ENCODE peak calls at places on chromosome 21, in six cellular contexts. One of them, this sample, is unnamed.

GRCh38 chr21:37266515-37267221 is 466 bp downstream of the VPS26C start:
- DNase-seq in GM12865: no peak
- DNase-seq in HepG2: peak; percentile 27
- DNase-seq in nephron progenitor cell: peak; percentile 63
- DNase-seq in DND-41: no peak
- DNase-seq in right lobe of liver: peak; percentile 68
- DNase-seq in this sample: no peak

GRCh38 chr21:29718081-29718815 is 221.5 kb downstream of the GRIK1 start:
- DNase-seq in nephron progenitor cell: no peak
- DNase-seq in GM12865: no peak
- DNase-seq in DND-41: no peak
- DNase-seq in right lobe of liver: no peak
- DNase-seq in HepG2: no peak
- DNase-seq in this sample: no peak

GRCh38 chr21:37673801-37674575 is 242.3 kb downstream of the KCNJ6 start:
- DNase-seq in right lobe of liver: no peak
- DNase-seq in nephron progenitor cell: no peak
- DNase-seq in HepG2: no peak
- DNase-seq in DND-41: no peak
- DNase-seq in GM12865: peak; percentile 22
- DNase-seq in this sample: no peak

GRCh38 chr21:41065539-41065938 is 102.4 kb upstream of the BACE2 start:
- DNase-seq in HepG2: no peak
- DNase-seq in right lobe of liver: no peak
- DNase-seq in DND-41: no peak
- DNase-seq in GM12865: no peak
- DNase-seq in nephron progenitor cell: no peak
- DNase-seq in this sample: no peak

GRCh38 chr21:45052960-45053359 is 21.4 kb upstream of the ADARB1 start:
- DNase-seq in right lobe of liver: no peak
- DNase-seq in GM12865: no peak
- DNase-seq in DND-41: no peak
- DNase-seq in nephron progenitor cell: no peak
- DNase-seq in HepG2: no peak
- DNase-seq in this sample: no peak

GRCh38 chr21:46100426-46100825 is 2.5 kb downstream of the COL6A2 start:
- DNase-seq in HepG2: no peak
- DNase-seq in right lobe of liver: no peak
- DNase-seq in GM12865: no peak
- DNase-seq in DND-41: no peak
- DNase-seq in nephron progenitor cell: no peak
- DNase-seq in this sample: no peak

GRCh38 chr21:31537872-31538576 is 121.5 kb upstream of the SOD1 start:
- DNase-seq in DND-41: no peak
- DNase-seq in nephron progenitor cell: no peak
- DNase-seq in GM12865: no peak
- DNase-seq in HepG2: no peak
- DNase-seq in right lobe of liver: no peak
- DNase-seq in this sample: peak; percentile 45

GRCh38 chr21:46323227-46323709 is 402 bp downstream of the C21orf58 start:
- DNase-seq in nephron progenitor cell: no peak
- DNase-seq in HepG2: no peak
- DNase-seq in GM12865: peak; percentile 35
- DNase-seq in right lobe of liver: no peak
- DNase-seq in DND-41: peak; percentile 25
- DNase-seq in this sample: peak; percentile 36

GRCh38 chr21:16363563-16363962 is 633.8 kb downstream of the USP25 start:
- DNase-seq in DND-41: no peak
- DNase-seq in HepG2: no peak
- DNase-seq in right lobe of liver: no peak
- DNase-seq in GM12865: no peak
- DNase-seq in nephron progenitor cell: no peak
- DNase-seq in this sample: no peak

GRCh38 chr21:15671188-15671587 is 58.6 kb upstream of the USP25 start:
- DNase-seq in right lobe of liver: no peak
- DNase-seq in HepG2: no peak
- DNase-seq in DND-41: no peak
- DNase-seq in GM12865: peak; percentile 42
- DNase-seq in nephron progenitor cell: no peak
- DNase-seq in this sample: no peak

DNA sequence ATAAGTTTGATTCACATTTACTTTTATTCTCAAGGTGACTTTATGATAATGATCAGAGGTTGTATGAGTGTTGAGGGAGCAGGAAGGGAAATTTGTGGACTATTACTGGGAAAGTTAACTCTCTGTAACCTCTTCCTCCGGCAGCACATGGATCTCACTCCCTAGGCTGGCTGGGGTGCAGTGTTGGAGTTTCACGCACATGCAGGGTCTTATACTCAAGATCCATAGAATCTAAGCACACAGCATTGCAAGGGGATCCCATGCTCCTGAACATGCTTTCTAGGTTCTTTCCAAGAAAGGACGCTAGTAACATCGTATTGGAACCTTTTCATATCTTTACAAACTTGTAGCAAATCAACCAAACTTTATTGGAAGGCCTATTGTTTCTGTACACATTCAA is 757.6 kb upstream of the TPTE start:
- DNase-seq in GM12865: no peak
- DNase-seq in nephron progenitor cell: no peak
- DNase-seq in right lobe of liver: no peak
- DNase-seq in DND-41: no peak
- DNase-seq in HepG2: no peak
- DNase-seq in this sample: no peak
- TF ChIP-seq CTCF in GM12865: no peak
- TF ChIP-seq CTCF in nephron progenitor cell: no peak
- TF ChIP-seq CTCF in right lobe of liver: no peak
- TF ChIP-seq CTCF in DND-41: no peak
- TF ChIP-seq CTCF in HepG2: no peak
- TF ChIP-seq CTCF in this sample: no peak

GRCh38 chr21:43731476-43731875 is 12.5 kb downstream of the PDXK start:
- DNase-seq in HepG2: peak; percentile 88
- DNase-seq in DND-41: no peak
- DNase-seq in right lobe of liver: no peak
- DNase-seq in GM12865: no peak
- DNase-seq in nephron progenitor cell: no peak
- DNase-seq in this sample: no peak

GRCh38 chr21:43727571-43728466 is 8.9 kb downstream of the PDXK start:
- DNase-seq in DND-41: no peak
- DNase-seq in HepG2: peak; percentile 39
- DNase-seq in GM12865: peak; percentile 28
- DNase-seq in nephron progenitor cell: no peak
- DNase-seq in right lobe of liver: peak; percentile 89
- DNase-seq in this sample: peak; percentile 11

GRCh38 chr21:43726686-43727570 is 8.0 kb downstream of the PDXK start:
- DNase-seq in DND-41: no peak
- DNase-seq in HepG2: no peak
- DNase-seq in nephron progenitor cell: no peak
- DNase-seq in right lobe of liver: no peak
- DNase-seq in GM12865: no peak
- DNase-seq in this sample: peak; percentile 31

GRCh38 chr21:43731891-43732711 is 13.2 kb downstream of the PDXK start:
- DNase-seq in GM12865: no peak
- DNase-seq in DND-41: no peak
- DNase-seq in right lobe of liver: no peak
- DNase-seq in HepG2: no peak
- DNase-seq in nephron progenitor cell: no peak
- DNase-seq in this sample: no peak

DNA sequence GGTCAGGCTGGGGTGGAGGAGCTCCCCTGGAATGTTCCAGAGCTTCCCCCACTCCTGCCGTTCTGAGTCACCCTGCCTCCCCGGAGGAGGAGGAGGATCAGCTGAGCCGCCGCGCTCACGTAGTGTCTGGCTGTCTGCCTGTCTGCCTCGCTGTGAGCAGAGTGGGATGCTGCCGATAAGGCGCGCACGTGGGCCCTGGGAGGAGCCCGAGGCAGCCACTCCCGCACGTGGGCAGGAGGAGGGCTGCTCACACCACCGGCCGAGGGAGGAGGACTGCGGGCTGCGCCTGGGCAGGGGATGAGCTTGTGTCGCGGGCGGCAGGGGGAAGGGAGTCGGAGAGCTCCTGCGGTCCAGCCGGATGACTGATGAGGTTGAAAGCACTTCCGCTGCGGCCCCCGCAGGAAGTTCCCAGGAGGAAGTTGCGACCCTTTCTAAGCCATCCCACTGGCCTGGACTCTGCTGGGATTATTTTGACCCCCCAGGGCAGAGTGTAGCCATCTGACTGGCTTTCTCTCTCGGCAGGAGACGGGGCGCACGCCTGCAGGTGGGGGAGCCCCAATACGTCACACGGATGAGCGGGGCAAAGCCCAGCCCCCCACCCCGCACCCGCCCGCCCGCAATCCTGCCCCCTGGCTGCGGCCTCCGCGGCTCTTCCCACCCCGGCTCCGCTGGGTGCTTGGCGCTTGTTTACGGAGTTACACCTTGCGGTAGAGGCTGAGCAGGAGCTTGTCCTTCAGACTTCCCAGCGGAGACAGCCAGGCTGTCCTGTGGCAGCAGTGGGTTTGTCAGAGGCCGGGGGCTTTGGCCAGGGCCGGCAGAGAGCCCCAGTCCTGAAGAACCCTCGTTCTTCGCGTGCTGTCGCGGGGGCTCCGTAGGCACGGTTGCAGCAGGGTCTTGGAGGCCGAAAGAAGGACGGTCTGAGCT is 9.8 kb downstream of the PDXK start:
- DNase-seq in right lobe of liver: peak; percentile 98
- DNase-seq in DND-41: peak; percentile 23
- DNase-seq in HepG2: peak; percentile 85
- DNase-seq in GM12865: peak; percentile 91
- DNase-seq in nephron progenitor cell: peak; percentile 77
- DNase-seq in this sample: peak; percentile 91
- TF ChIP-seq CTCF in right lobe of liver: peak; percentile 36
- TF ChIP-seq CTCF in DND-41: no peak
- TF ChIP-seq CTCF in HepG2: peak; percentile 50
- TF ChIP-seq CTCF in GM12865: peak; percentile 3
- TF ChIP-seq CTCF in nephron progenitor cell: peak; percentile 22
- TF ChIP-seq CTCF in this sample: peak; percentile 26

DNA sequence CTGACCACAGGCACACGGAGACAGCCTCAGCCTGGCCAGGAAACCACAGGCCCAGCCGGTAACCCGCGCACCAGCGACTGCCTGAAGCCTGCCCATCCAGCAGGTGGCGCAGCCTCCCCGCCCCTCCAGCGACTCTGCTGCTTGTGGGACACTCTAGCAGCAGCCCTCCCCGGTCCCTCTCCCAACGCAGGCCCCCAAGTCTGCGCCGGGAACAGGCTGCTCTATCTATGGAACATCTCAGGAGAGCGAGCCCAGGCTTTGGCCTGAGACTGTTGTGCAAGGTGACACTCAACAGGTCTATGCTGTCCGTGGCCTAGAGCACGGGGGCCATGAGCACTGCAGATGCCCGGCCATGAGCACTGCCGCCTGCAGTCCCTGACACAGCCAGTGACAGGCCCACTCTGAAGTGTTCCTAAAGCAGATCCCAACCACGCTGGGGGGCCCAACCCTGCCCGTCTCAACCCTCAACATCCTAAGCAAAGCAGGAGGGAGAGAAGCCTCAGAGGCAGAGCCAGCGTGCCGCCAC is 28.4 kb downstream of the WDR4 start:
- DNase-seq in GM12865: peak; percentile 41
- DNase-seq in HepG2: no peak
- DNase-seq in nephron progenitor cell: peak; percentile 21
- DNase-seq in DND-41: peak; percentile 42
- DNase-seq in right lobe of liver: no peak
- DNase-seq in this sample: peak; percentile 54
- TF ChIP-seq CTCF in GM12865: peak; percentile 52
- TF ChIP-seq CTCF in HepG2: peak; percentile 66
- TF ChIP-seq CTCF in nephron progenitor cell: peak; percentile 28
- TF ChIP-seq CTCF in DND-41: peak; percentile 68
- TF ChIP-seq CTCF in right lobe of liver: peak; percentile 54
- TF ChIP-seq CTCF in this sample: peak; percentile 56

GRCh38 chr21:32537569-32537881 is 47.8 kb downstream of the TCP10L start:
- DNase-seq in nephron progenitor cell: no peak
- DNase-seq in HepG2: no peak
- DNase-seq in GM12865: no peak
- DNase-seq in right lobe of liver: no peak
- DNase-seq in DND-41: no peak
- DNase-seq in this sample: no peak

GRCh38 chr21:32539378-32539777 is 45.9 kb downstream of the TCP10L start:
- DNase-seq in GM12865: no peak
- DNase-seq in HepG2: no peak
- DNase-seq in right lobe of liver: no peak
- DNase-seq in DND-41: no peak
- DNase-seq in nephron progenitor cell: no peak
- DNase-seq in this sample: no peak

GRCh38 chr21:32534113-32534512 is 51.2 kb downstream of the TCP10L start:
- DNase-seq in HepG2: no peak
- DNase-seq in nephron progenitor cell: no peak
- DNase-seq in DND-41: no peak
- DNase-seq in GM12865: no peak
- DNase-seq in right lobe of liver: no peak
- DNase-seq in this sample: no peak

GRCh38 chr21:32535616-32536015 is 49.7 kb downstream of the TCP10L start:
- DNase-seq in right lobe of liver: no peak
- DNase-seq in GM12865: no peak
- DNase-seq in nephron progenitor cell: no peak
- DNase-seq in DND-41: no peak
- DNase-seq in HepG2: no peak
- DNase-seq in this sample: no peak

GRCh38 chr21:32538147-32538792 is 47.1 kb downstream of the TCP10L start:
- DNase-seq in GM12865: no peak
- DNase-seq in DND-41: no peak
- DNase-seq in nephron progenitor cell: no peak
- DNase-seq in HepG2: no peak
- DNase-seq in right lobe of liver: no peak
- DNase-seq in this sample: peak; percentile 75
- TF ChIP-seq CTCF in GM12865: no peak
- TF ChIP-seq CTCF in DND-41: no peak
- TF ChIP-seq CTCF in nephron progenitor cell: no peak
- TF ChIP-seq CTCF in HepG2: no peak
- TF ChIP-seq CTCF in right lobe of liver: no peak
- TF ChIP-seq CTCF in this sample: no peak

GRCh38 chr21:25790122-25790951 is 55.6 kb downstream of the GABPA start:
- DNase-seq in GM12865: peak; percentile 42
- DNase-seq in DND-41: peak; percentile 16
- DNase-seq in right lobe of liver: no peak
- DNase-seq in nephron progenitor cell: no peak
- DNase-seq in HepG2: peak; percentile 19
- DNase-seq in this sample: peak; percentile 23
- TF ChIP-seq CTCF in GM12865: peak; percentile 31
- TF ChIP-seq CTCF in DND-41: peak; percentile 62
- TF ChIP-seq CTCF in right lobe of liver: peak; percentile 55
- TF ChIP-seq CTCF in nephron progenitor cell: peak; percentile 25
- TF ChIP-seq CTCF in HepG2: peak; percentile 54
- TF ChIP-seq CTCF in this sample: peak; percentile 60